ENCODE peak calls at places on chromosomes 5 and 9, in seven cellular contexts. B, K, G, P, L, Q and O are unnamed samples.

GRCh38 chr5:127846884-127847283 is 143.7 kb downstream of the CCDC192 start:
- DNase-seq in P (no peak), B (no peak), G (no peak), Q (no peak), L (no peak), K (no peak), O (no peak)

GRCh38 chr9:91302831-91303230 is 58.9 kb downstream of the AUH start:
- DNase-seq in B (peak), G (no peak), K (no peak), L (peak), Q (peak), P (no peak), O (no peak)

GRCh38 chr5:128135286-128135685 is 51.7 kb downstream of the SLC12A2 start:
- DNase-seq in L (no peak), G (no peak), K (no peak), Q (no peak), B (no peak), P (no peak), O (no peak)

GRCh38 chr5:151628112-151628823 is 37.1 kb upstream of the FAT2 start:
- DNase-seq in Q (no peak), G (no peak), L (no peak), B (no peak), K (no peak), P (no peak), O (no peak)

GRCh38 chr5:120655828-120656435 is 191.8 kb downstream of the PRR16 start:
- DNase-seq in G (peak), K (no peak), B (peak), L (peak), P (no peak), Q (peak), O (no peak)

GRCh38 chr5:138038826-138039225 is 5.9 kb upstream of the FAM13B start:
- DNase-seq in P (no peak), Q (no peak), K (no peak), L (no peak), B (no peak), G (no peak), O (no peak)

GRCh38 chr5:1670342-1670741 is 129.3 kb downstream of the MRPL36 start:
- DNase-seq in P (no peak), G (no peak), L (no peak), Q (no peak), K (no peak), B (no peak), O (no peak)

GRCh38 chr9:137286980-137287383 is 9.5 kb downstream of the TOR4A start:
- DNase-seq in K (peak), G (peak), L (peak), P (peak), Q (peak), B (peak), O (no peak)

GRCh38 chr5:175328176-175328575 is 115.8 kb downstream of the DRD1 start:
- DNase-seq in P (no peak), L (no peak), Q (no peak), G (no peak), K (no peak), B (no peak), O (no peak)

GRCh38 chr5:127813633-127814171 is 110.5 kb downstream of the CCDC192 start:
- DNase-seq in P (no peak), B (peak), K (no peak), G (no peak), L (peak), Q (peak), O (no peak)

GRCh38 chr9:7234144-7234543 is 476.4 kb downstream of the KDM4C start:
- DNase-seq in L (peak), Q (peak), B (peak), P (no peak), G (no peak), K (no peak), O (no peak)

GRCh38 chr9:104386020-104386419 is 118.0 kb upstream of the OR13F1 start:
- DNase-seq in Q (no peak), K (no peak), P (no peak), G (no peak), L (no peak), B (no peak), O (no peak)

GRCh38 chr5:71904852-71905251 is 185.8 kb downstream of the CARTPT start:
- DNase-seq in P (no peak), L (no peak), G (no peak), Q (no peak), B (no peak), K (no peak), O (no peak)

GRCh38 chr5:61311056-61311455 is 21.0 kb upstream of the ZSWIM6 start:
- DNase-seq in B (no peak), P (no peak), K (no peak), L (no peak), Q (no peak), G (no peak), O (no peak)

GRCh38 chr5:61313960-61314681 is 17.9 kb upstream of the ZSWIM6 start:
- DNase-seq in B (peak), Q (peak), K (no peak), L (peak), G (no peak), P (no peak), O (no peak)

GRCh38 chr5:61308699-61309098 is 23.4 kb upstream of the ZSWIM6 start:
- DNase-seq in L (no peak), P (no peak), K (no peak), B (no peak), Q (no peak), G (no peak), O (no peak)

GRCh38 chr5:61309115-61309514 is 22.9 kb upstream of the ZSWIM6 start:
- DNase-seq in B (no peak), P (no peak), K (no peak), Q (no peak), G (no peak), L (no peak), O (no peak)

DNA sequence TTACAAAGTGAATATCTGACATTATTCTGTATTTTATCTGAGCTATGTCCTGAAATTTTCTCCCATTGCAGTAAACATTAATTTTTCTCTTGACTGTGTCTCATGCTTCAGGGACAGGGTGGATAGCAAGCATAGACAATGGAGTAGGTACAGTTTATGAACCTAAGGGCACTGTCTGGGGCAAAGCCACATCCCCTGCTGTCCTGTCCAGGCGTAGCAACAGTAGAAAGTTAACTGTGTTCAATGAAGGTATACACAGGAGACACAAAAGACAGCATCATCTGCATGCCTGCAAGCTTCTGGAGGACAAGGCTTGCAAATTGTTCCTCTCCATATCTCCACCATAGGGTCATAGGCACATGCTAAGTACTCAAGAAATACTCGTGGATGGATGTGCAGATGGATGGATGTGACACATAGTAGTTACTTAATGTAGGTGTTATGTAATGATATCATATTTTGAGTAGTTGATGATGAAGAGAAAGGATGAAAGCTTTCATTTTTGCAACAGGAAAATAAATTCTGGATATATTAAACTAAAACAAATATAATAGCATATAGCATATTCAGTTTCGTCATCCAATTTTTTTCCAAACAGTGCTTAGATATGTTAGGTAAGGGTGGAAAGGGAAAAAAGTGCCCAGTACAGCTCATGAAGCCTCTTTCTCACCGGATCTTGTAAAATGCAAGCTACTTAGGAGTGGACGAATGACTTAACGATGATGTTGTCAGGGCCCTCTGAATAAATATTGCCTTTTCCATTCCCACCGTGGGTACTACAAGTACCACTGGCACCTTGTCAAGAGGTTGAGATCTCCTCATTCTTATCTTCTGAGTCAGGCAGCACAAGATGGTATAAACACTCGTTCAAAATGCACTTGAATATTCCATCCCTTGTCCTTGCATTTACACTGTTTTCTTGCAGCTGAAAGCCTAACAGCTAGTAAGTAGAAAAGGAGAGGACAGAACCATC is 19.9 kb upstream of the ZSWIM6 start:
- DNase-seq in G (no peak), K (no peak), L (peak), B (peak), P (no peak), Q (peak), O (no peak)
- H3K27ac ChIP-seq in G (no peak), K (no peak), L (peak), B (peak), P (no peak), Q (peak), O (no peak)

GRCh38 chr9:112075009-112075378 is 100.1 kb downstream of the SUSD1 start:
- DNase-seq in L (no peak), B (no peak), G (no peak), Q (no peak), K (no peak), P (no peak), O (no peak)

GRCh38 chr9:112074250-112075008 is 100.7 kb downstream of the SUSD1 start:
- DNase-seq in L (peak), P (no peak), B (peak), G (peak), Q (peak), K (peak), O (peak)

GRCh38 chr9:112069318-112070169 is 105.6 kb downstream of the SUSD1 start:
- DNase-seq in G (no peak), Q (no peak), B (peak), K (peak), P (no peak), L (no peak), O (no peak)

GRCh38 chr9:112076814-112077213 is 98.3 kb downstream of the SUSD1 start:
- DNase-seq in G (no peak), B (no peak), Q (no peak), L (no peak), K (no peak), P (no peak), O (no peak)

GRCh38 chr9:112072721-112073553 is 102.2 kb downstream of the SUSD1 start:
- DNase-seq in Q (peak), L (peak), B (peak), G (no peak), P (no peak), K (no peak), O (no peak)
- H3K27ac ChIP-seq in Q (peak), L (peak), B (peak), G (peak), P (peak), K (no peak), O (no peak)

GRCh38 chr9:75451505-75451904 is 363.2 kb downstream of the OSTF1 start:
- DNase-seq in P (no peak), K (no peak), G (no peak), B (no peak), Q (no peak), L (no peak), O (no peak)
- H3K27ac ChIP-seq in P (no peak), K (no peak), G (no peak), B (no peak), Q (no peak), L (no peak), O (no peak)

GRCh38 chr5:32299059-32299677 is 13.6 kb downstream of the MTMR12 start:
- DNase-seq in G (no peak), P (no peak), B (no peak), L (no peak), Q (no peak), K (no peak), O (no peak)
- H3K27ac ChIP-seq in G (no peak), P (no peak), B (no peak), L (no peak), Q (no peak), K (no peak), O (no peak)